ENCODE peak calls at places on chromosome 1, in seven cellular contexts. One of them, this sample, is unnamed.

GRCh38 chr1:162276493-162276892 is 100.2 kb downstream of the SPATA46 start:
- DNase-seq in T follicular helper cell: no peak
- DNase-seq in breast epithelium: no peak
- DNase-seq in RCC 7860: no peak
- DNase-seq in AG04450: no peak
- DNase-seq in activated gamma-delta T cell treated with Interleukin-2 at 50 U/mL for 16 hours: no peak
- DNase-seq in brain microvascular endothelial cell: no peak
- DNase-seq in this sample: no peak

GRCh38 chr1:23019851-23020625 is 770 bp downstream of the KDM1A start:
- DNase-seq in T follicular helper cell: no peak
- DNase-seq in breast epithelium: no peak
- DNase-seq in RCC 7860: no peak
- DNase-seq in AG04450: no peak
- DNase-seq in activated gamma-delta T cell treated with Interleukin-2 at 50 U/mL for 16 hours: peak; percentile 21
- DNase-seq in brain microvascular endothelial cell: peak; percentile 28
- DNase-seq in this sample: peak; percentile 20

GRCh38 chr1:7856345-7856744 is 3.5 kb upstream of the UTS2 start:
- DNase-seq in T follicular helper cell: no peak
- DNase-seq in breast epithelium: no peak
- DNase-seq in RCC 7860: no peak
- DNase-seq in AG04450: no peak
- DNase-seq in activated gamma-delta T cell treated with Interleukin-2 at 50 U/mL for 16 hours: no peak
- DNase-seq in brain microvascular endothelial cell: peak; percentile 9
- DNase-seq in this sample: no peak

GRCh38 chr1:225816643-225817538 is 7.0 kb downstream of the EPHX1 start:
- DNase-seq in T follicular helper cell: no peak
- DNase-seq in breast epithelium: no peak
- DNase-seq in RCC 7860: no peak
- DNase-seq in AG04450: no peak
- DNase-seq in activated gamma-delta T cell treated with Interleukin-2 at 50 U/mL for 16 hours: no peak
- DNase-seq in brain microvascular endothelial cell: no peak
- DNase-seq in this sample: peak; percentile 90

GRCh38 chr1:61253059-61253735 is 170.8 kb downstream of the NFIA start:
- DNase-seq in T follicular helper cell: no peak
- DNase-seq in breast epithelium: peak; percentile 58
- DNase-seq in RCC 7860: no peak
- DNase-seq in AG04450: no peak
- DNase-seq in activated gamma-delta T cell treated with Interleukin-2 at 50 U/mL for 16 hours: peak; percentile 4
- DNase-seq in brain microvascular endothelial cell: peak; percentile 47
- DNase-seq in this sample: peak; percentile 83

GRCh38 chr1:26234644-26235384 is 814 bp downstream of the CEP85 start:
- DNase-seq in T follicular helper cell: no peak
- DNase-seq in breast epithelium: no peak
- DNase-seq in RCC 7860: no peak
- DNase-seq in AG04450: no peak
- DNase-seq in activated gamma-delta T cell treated with Interleukin-2 at 50 U/mL for 16 hours: no peak
- DNase-seq in brain microvascular endothelial cell: peak; percentile 15
- DNase-seq in this sample: no peak

GRCh38 chr1:116290085-116290670 is 82.9 kb upstream of the ATP1A1 start:
- DNase-seq in T follicular helper cell: no peak
- DNase-seq in breast epithelium: no peak
- DNase-seq in RCC 7860: no peak
- DNase-seq in AG04450: no peak
- DNase-seq in activated gamma-delta T cell treated with Interleukin-2 at 50 U/mL for 16 hours: no peak
- DNase-seq in brain microvascular endothelial cell: no peak
- DNase-seq in this sample: no peak

GRCh38 chr1:15231714-15232201 is 15.3 kb upstream of the FHAD1 start:
- DNase-seq in T follicular helper cell: no peak
- DNase-seq in breast epithelium: no peak
- DNase-seq in RCC 7860: no peak
- DNase-seq in AG04450: no peak
- DNase-seq in activated gamma-delta T cell treated with Interleukin-2 at 50 U/mL for 16 hours: no peak
- DNase-seq in brain microvascular endothelial cell: no peak
- DNase-seq in this sample: no peak

GRCh38 chr1:27143408-27143807 is 11.5 kb downstream of the SLC9A1 start:
- DNase-seq in T follicular helper cell: no peak
- DNase-seq in breast epithelium: no peak
- DNase-seq in RCC 7860: no peak
- DNase-seq in AG04450: no peak
- DNase-seq in activated gamma-delta T cell treated with Interleukin-2 at 50 U/mL for 16 hours: no peak
- DNase-seq in brain microvascular endothelial cell: no peak
- DNase-seq in this sample: no peak

GRCh38 chr1:197736689-197737088 is 38.6 kb downstream of the DENND1B start:
- DNase-seq in T follicular helper cell: no peak
- DNase-seq in breast epithelium: no peak
- DNase-seq in RCC 7860: no peak
- DNase-seq in AG04450: no peak
- DNase-seq in activated gamma-delta T cell treated with Interleukin-2 at 50 U/mL for 16 hours: no peak
- DNase-seq in brain microvascular endothelial cell: peak; percentile 2
- DNase-seq in this sample: no peak

GRCh38 chr1:156574039-156574633 is 1.8 kb upstream of the IQGAP3 start:
- DNase-seq in T follicular helper cell: no peak
- DNase-seq in breast epithelium: no peak
- DNase-seq in RCC 7860: no peak
- DNase-seq in AG04450: no peak
- DNase-seq in activated gamma-delta T cell treated with Interleukin-2 at 50 U/mL for 16 hours: no peak
- DNase-seq in brain microvascular endothelial cell: no peak
- DNase-seq in this sample: no peak

GRCh38 chr1:15213333-15213732 is 33.7 kb upstream of the FHAD1 start:
- DNase-seq in T follicular helper cell: no peak
- DNase-seq in breast epithelium: no peak
- DNase-seq in RCC 7860: no peak
- DNase-seq in AG04450: peak; percentile 32
- DNase-seq in activated gamma-delta T cell treated with Interleukin-2 at 50 U/mL for 16 hours: no peak
- DNase-seq in brain microvascular endothelial cell: no peak
- DNase-seq in this sample: no peak

GRCh38 chr1:106924360-106924759 is 132.1 kb upstream of the PRMT6 start:
- DNase-seq in T follicular helper cell: no peak
- DNase-seq in breast epithelium: no peak
- DNase-seq in RCC 7860: peak; percentile 83
- DNase-seq in AG04450: no peak
- DNase-seq in activated gamma-delta T cell treated with Interleukin-2 at 50 U/mL for 16 hours: no peak
- DNase-seq in brain microvascular endothelial cell: peak; percentile 62
- DNase-seq in this sample: no peak

GRCh38 chr1:99707535-99708142 is 58.8 kb downstream of the FRRS1 start:
- DNase-seq in T follicular helper cell: peak; percentile 17
- DNase-seq in breast epithelium: peak; percentile 58
- DNase-seq in RCC 7860: peak; percentile 59
- DNase-seq in AG04450: peak; percentile 11
- DNase-seq in activated gamma-delta T cell treated with Interleukin-2 at 50 U/mL for 16 hours: peak; percentile 28
- DNase-seq in brain microvascular endothelial cell: peak; percentile 79
- DNase-seq in this sample: peak; percentile 74

GRCh38 chr1:244678687-244679086 is 25.8 kb downstream of the DESI2 start:
- DNase-seq in T follicular helper cell: no peak
- DNase-seq in breast epithelium: no peak
- DNase-seq in RCC 7860: no peak
- DNase-seq in AG04450: no peak
- DNase-seq in activated gamma-delta T cell treated with Interleukin-2 at 50 U/mL for 16 hours: no peak
- DNase-seq in brain microvascular endothelial cell: no peak
- DNase-seq in this sample: no peak

GRCh38 chr1:160519542-160520435 is 3.3 kb downstream of the SLAMF6 start:
- DNase-seq in T follicular helper cell: no peak
- DNase-seq in breast epithelium: no peak
- DNase-seq in RCC 7860: peak; percentile 8
- DNase-seq in AG04450: no peak
- DNase-seq in activated gamma-delta T cell treated with Interleukin-2 at 50 U/mL for 16 hours: no peak
- DNase-seq in brain microvascular endothelial cell: no peak
- DNase-seq in this sample: no peak